ENCODE peak calls at places on chromosomes 4 and X, in seven cellular contexts. O, I, V, E, N, T and Y are unnamed samples. For H3K4me1 and H3K36me3, the result is how much of the 10 kb centered on the place peaks cover.

GRCh38 chr4:110106946-110107325 is 91.5 kb downstream of the ELOVL6 start:
- DNase-seq in O (no peak), E (no peak), V (no peak), T (no peak), I (no peak), N (no peak), Y (no peak)

GRCh38 chr4:37243722-37244582 is 591 bp upstream of the NWD2 start:
- DNase-seq in V (no peak), E (no peak), I (no peak), T (peak), O (no peak), N (no peak), Y (no peak)

GRCh38 chr4:97153042-97153441 is 990.2 kb downstream of the STPG2 start:
- DNase-seq in E (no peak), T (peak), V (peak), O (no peak), N (no peak), I (no peak), Y (no peak)

GRCh38 chr4:92183825-92184224 is 119.9 kb upstream of the GRID2 start:
- DNase-seq in I (no peak), O (no peak), T (no peak), V (no peak), E (no peak), N (no peak), Y (no peak)

GRCh38 chr4:137474711-137475301 is 57.5 kb downstream of the PCDH18 start:
- DNase-seq in E (no peak), V (peak), O (no peak), T (no peak), I (no peak), N (no peak), Y (no peak)

GRCh38 chrX:68693481-68694410 is 46.3 kb downstream of the STARD8 start:
- DNase-seq in T (peak), N (peak), V (peak), I (peak), E (peak), O (peak), Y (peak)

GRCh38 chrX:154300815-154301214 is 5.2 kb downstream of the TKTL1 start:
- DNase-seq in E (no peak), N (no peak), T (no peak), V (no peak), O (no peak), I (no peak), Y (no peak)

GRCh38 chr4:75708218-75708691 is 16.1 kb upstream of the USO1 start:
- DNase-seq in N (no peak), I (no peak), E (no peak), O (no peak), T (peak), V (no peak), Y (no peak)

GRCh38 chr4:105461221-105462041 is 12.4 kb downstream of the PPA2 start:
- DNase-seq in E (no peak), N (no peak), I (no peak), T (no peak), O (no peak), V (no peak), Y (no peak)

GRCh38 chrX:44432641-44433040 is 89.2 kb upstream of the EFHC2 start:
- DNase-seq in T (no peak), V (no peak), I (peak), O (no peak), N (no peak), E (no peak), Y (no peak)

GRCh38 chrX:132957211-132958085 is 981 bp downstream of the HS6ST2 start:
- DNase-seq in T (peak), V (peak), I (no peak), E (no peak), N (no peak), O (no peak), Y (peak)

GRCh38 chr4:71195932-71196331 is 142.9 kb upstream of the SLC4A4 start:
- DNase-seq in T (peak), E (no peak), V (no peak), I (no peak), N (no peak), O (no peak), Y (no peak)

GRCh38 chr4:89136525-89136924 is 25.2 kb downstream of the TIGD2 start:
- DNase-seq in T (no peak), N (no peak), I (no peak), O (no peak), V (no peak), E (no peak), Y (no peak)

GRCh38 chrX:45956222-45956867 is 588.9 kb downstream of the ZNF674 start:
- DNase-seq in V (no peak), I (no peak), N (no peak), T (no peak), O (no peak), E (no peak), Y (no peak)

GRCh38 chr4:163679189-163679588 is 184.7 kb downstream of the TMA16 start:
- DNase-seq in O (no peak), I (no peak), T (peak), V (peak), N (no peak), E (no peak), Y (no peak)

GRCh38 chrX:110143454-110144210 is 140.7 kb downstream of the TMEM164 start:
- DNase-seq in E (peak), T (no peak), O (no peak), N (no peak), I (no peak), V (no peak), Y (no peak)

GRCh38 chrX:39936886-39937770 is 160.6 kb downstream of the BCOR start:
- DNase-seq in I (no peak), E (no peak), N (no peak), T (no peak), O (no peak), V (no peak), Y (no peak)

GRCh38 chr4:173913496-173913895 is 370.0 kb downstream of the FBXO8 start:
- DNase-seq in V (no peak), E (no peak), I (no peak), T (no peak), N (no peak), O (no peak), Y (no peak)

GRCh38 chrX:22090181-22090580 is 58.1 kb downstream of the PHEX start:
- DNase-seq in E (no peak), T (no peak), O (no peak), I (no peak), N (no peak), V (no peak), Y (no peak)

GRCh38 chrX:119481218-119481875 is 13.1 kb downstream of the SLC25A5 start:
- DNase-seq in I (no peak), O (peak), T (no peak), E (no peak), V (no peak), N (no peak), Y (no peak)

GRCh38 chrX:119486745-119487144 is 18.5 kb downstream of the SLC25A5 start:
- DNase-seq in N (no peak), O (no peak), E (no peak), V (no peak), T (no peak), I (no peak), Y (no peak)

GRCh38 chrX:119479845-119480244 is 11.6 kb downstream of the SLC25A5 start:
- DNase-seq in O (no peak), T (no peak), N (no peak), I (no peak), E (no peak), V (no peak), Y (no peak)

GRCh38 chrX:119482041-119482440 is 13.8 kb downstream of the SLC25A5 start:
- DNase-seq in V (no peak), N (no peak), E (no peak), O (no peak), T (no peak), I (no peak), Y (no peak)

DNA sequence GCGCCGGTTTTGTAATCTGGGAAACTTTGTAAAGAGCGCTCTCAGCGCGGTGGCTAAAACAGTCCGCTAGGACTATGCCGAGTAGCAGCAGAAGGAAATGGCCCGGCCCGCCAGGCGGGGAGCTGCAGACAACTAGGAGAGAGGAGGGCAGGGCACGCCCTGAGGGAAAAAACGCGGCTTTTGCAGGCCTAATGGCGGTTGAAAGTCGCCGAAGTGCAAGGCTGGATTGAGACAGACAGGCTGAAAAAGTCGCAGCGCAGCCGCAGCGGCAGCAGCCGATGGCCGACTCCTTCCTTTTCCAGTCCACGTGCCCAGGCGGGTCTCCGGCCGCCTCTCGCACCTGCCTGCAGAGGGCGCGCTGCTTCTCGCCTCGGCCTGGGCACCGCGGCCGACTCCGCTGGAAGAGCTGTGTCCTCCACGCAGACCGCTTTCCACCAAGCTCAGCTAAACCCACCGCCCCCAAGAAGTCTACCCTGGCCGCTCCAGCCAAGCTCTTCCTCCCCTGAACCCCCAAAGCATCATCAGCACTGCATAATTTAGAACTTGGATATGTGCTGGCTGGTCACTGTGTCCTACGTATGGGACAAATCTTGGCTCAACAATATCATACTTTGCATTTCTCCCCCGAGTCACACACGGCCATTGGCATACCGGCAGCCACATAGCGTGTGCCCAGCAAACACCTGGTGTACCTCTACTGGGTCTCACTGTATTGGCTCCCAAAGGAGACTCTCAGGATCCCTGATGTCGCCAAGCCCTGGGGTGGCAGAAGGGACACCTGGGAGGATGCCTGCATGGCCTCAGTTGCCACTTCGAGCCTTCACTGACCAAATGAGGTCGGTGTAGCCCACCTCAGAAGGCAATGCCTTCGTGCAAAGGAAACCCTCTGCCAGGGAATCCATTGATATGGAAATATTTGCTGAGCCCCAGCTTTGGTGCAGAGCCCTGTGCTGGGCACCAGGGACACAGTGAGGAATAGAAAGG is 14.5 kb downstream of the SLC25A5 start:
- DNase-seq in E (peak), N (no peak), I (no peak), O (peak), T (peak), V (peak), Y (peak)
- H3K27ac ChIP-seq in E (no peak), N (peak), I (peak), O (peak), T (no peak), V (no peak), Y (no peak)

GRCh38 chr4:40225497-40225896 is 28.7 kb downstream of the RHOH start:
- DNase-seq in N (no peak), V (no peak), O (no peak), I (no peak), T (no peak), E (no peak), Y (no peak)
- H3K4me1 ChIP-seq in N (under half), V (under half), O (under half), I (under half), T (under half), E (under half), Y (under half)

GRCh38 chr4:7769308-7769841 is 170.3 kb downstream of the AFAP1 start:
- DNase-seq in I (no peak), E (no peak), O (peak), N (no peak), T (no peak), V (no peak), Y (no peak)

GRCh38 chr4:7771541-7772507 is 167.8 kb downstream of the AFAP1 start:
- DNase-seq in T (no peak), O (no peak), N (peak), E (no peak), V (no peak), I (no peak), Y (no peak)

GRCh38 chr4:7769936-7770674 is 169.6 kb downstream of the AFAP1 start:
- DNase-seq in I (no peak), E (no peak), V (peak), N (no peak), T (peak), O (peak), Y (peak)

GRCh38 chr4:7770675-7771050 is 169.0 kb downstream of the AFAP1 start:
- DNase-seq in O (peak), V (no peak), T (no peak), N (peak), E (no peak), I (no peak), Y (no peak)

DNA sequence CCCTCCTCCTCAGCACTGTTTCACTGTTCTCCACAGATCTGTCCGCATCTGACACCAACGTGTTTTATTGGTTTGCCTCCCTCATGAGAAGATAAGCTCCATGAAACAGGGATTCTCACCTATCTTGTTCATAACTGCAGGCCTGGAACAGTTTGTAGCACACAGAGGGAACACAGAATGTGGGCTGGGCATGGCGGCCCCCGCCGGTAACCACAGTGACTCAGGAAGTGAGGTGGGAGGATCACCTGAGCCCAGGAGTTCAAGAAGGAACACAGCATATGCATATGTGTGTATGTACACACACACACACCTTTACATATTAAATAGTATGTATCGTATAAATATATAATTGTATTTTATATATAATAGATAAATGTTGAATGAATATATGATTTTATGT is 168.6 kb downstream of the AFAP1 start:
- DNase-seq in N (peak), I (no peak), V (no peak), O (no peak), T (no peak), E (no peak), Y (no peak)
- H3K36me3 ChIP-seq in N (half or more), I (under half), V (under half), O (under half), T (under half), E (under half), Y (under half)

DNA sequence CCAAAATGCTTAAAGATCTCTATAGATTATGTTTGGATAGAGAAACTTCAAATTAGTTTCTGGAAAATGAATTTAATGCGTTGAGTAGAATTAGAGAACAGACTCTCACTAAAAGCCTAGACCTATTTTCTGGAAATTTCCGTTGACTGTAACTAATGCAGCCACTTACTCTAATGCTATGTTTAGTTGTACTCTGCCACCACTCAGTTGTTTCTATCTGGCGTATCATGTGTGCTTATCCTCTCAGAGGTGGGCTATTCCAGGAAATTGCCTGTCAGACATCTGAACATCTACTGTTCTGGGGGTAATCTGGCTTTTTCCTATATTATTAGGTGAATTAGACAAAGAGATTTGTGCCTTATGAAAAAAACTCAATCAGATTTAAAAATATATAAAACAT is 347.1 kb upstream of the FSTL5 start:
- DNase-seq in O (no peak), V (no peak), N (no peak), T (no peak), E (no peak), I (no peak), Y (no peak)
- H3K27ac ChIP-seq in O (no peak), V (no peak), N (no peak), T (no peak), E (no peak), I (no peak), Y (no peak)

DNA sequence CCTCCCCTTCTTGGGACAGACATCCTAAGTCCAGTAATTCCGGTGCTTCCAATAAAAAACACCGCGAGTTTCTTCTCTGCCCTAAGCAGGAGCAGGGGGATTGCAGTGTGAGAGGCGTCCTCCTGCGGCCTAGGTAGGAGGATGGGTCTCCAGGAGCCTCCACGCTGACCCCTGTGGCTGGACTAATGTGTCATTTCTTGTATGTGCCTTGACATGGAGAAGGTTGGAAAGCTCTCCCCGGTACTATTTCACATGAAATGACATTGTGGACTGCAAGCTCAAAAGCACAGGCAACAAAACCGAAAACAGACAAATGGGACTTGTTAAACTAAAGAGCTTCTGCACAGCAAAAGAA is 66.6 kb upstream of the ENPP6 start:
- DNase-seq in O (no peak), I (no peak), N (no peak), E (no peak), V (no peak), T (no peak), Y (no peak)
- H3K4me1 ChIP-seq in O (under half), I (under half), N (under half), E (under half), V (under half), T (under half), Y (under half)

DNA sequence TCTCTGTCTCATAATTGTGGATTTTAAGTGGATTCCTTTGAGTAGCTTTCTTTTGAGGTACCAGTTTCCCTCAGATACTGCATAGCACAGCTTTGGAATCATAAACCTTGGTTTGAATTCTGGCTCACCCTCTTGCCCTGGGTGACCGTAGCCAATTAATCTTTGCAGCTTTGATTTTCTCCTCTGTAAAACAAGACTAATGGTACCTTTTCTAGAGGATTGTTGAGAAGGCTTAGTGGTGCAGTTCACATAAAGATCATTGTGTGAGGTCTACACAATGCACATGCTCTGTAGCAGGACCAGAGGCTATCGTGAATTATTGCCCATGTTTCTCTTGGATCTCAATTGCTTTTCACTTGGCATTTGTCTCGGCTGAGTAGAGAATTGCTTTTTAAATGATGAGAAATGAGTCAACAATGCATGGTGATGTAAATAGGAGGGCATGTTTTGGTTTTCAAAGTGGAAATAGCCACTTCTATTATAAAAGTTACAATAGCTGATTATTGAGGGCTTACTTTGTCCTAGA is 47.9 kb downstream of the TMEM131L start:
- DNase-seq in O (no peak), T (no peak), N (no peak), V (peak), I (no peak), E (no peak), Y (no peak)
- H3K36me3 ChIP-seq in O (under half), T (under half), N (under half), V (under half), I (under half), E (under half), Y (under half)

GRCh38 chrX:10579018-10579752 is 41.2 kb downstream of the MID1 start:
- DNase-seq in E (no peak), O (no peak), T (no peak), I (no peak), N (no peak), V (no peak), Y (no peak)
- H3K27ac ChIP-seq in E (peak), O (peak), T (no peak), I (no peak), N (peak), V (no peak), Y (peak)